ENCODE peak calls at places on chromosomes 2 and 18, in seven cellular contexts. A, R, U, N, S, L and C are unnamed samples.

GRCh38 chr2:122741403-122741802 is 986.0 kb downstream of the TSN start:
- DNase-seq in S (no peak), L (no peak), R (no peak), N (no peak), A (no peak), U (no peak), C (no peak)

GRCh38 chr2:213545964-213546363 is 261.7 kb downstream of the SPAG16 start:
- DNase-seq in L (no peak), S (no peak), N (no peak), R (no peak), U (no peak), A (no peak), C (no peak)

GRCh38 chr18:77400561-77400960 is 150.9 kb downstream of the GALR1 start:
- DNase-seq in L (no peak), A (no peak), S (no peak), N (no peak), R (no peak), U (no peak), C (no peak)

GRCh38 chr2:85862426-85862825 is 26.4 kb downstream of the ST3GAL5 start:
- DNase-seq in N (no peak), S (no peak), L (no peak), R (peak), U (peak), A (no peak), C (no peak)

GRCh38 chr18:34002130-34002529 is 222.6 kb downstream of the NOL4 start:
- DNase-seq in R (no peak), N (no peak), S (no peak), U (no peak), L (no peak), A (no peak), C (no peak)

GRCh38 chr2:19659375-19659774 is 242.4 kb downstream of the TTC32 start:
- DNase-seq in S (no peak), U (no peak), A (no peak), L (no peak), R (no peak), N (no peak), C (no peak)

GRCh38 chr2:160493227-160494028 is at the start of gene RBMS1:
- DNase-seq in L (peak), A (peak), N (peak), U (peak), R (peak), S (peak), C (no peak)

GRCh38 chr2:49677227-49677626 is 522.9 kb upstream of the FSHR start:
- DNase-seq in R (no peak), U (no peak), N (no peak), A (no peak), S (no peak), L (no peak), C (no peak)

GRCh38 chr2:174901075-174901474 is 104.1 kb downstream of the CHN1 start:
- DNase-seq in S (no peak), L (no peak), U (peak), R (no peak), A (no peak), N (peak), C (no peak)

GRCh38 chr2:220396287-220396686 is 768.9 kb downstream of the SLC4A3 start:
- DNase-seq in U (peak), R (no peak), A (peak), L (no peak), N (peak), S (no peak), C (peak)

GRCh38 chr2:203327918-203328734 is at the start of gene ABI2:
- DNase-seq in A (peak), S (peak), N (peak), L (peak), R (peak), U (peak), C (no peak)

GRCh38 chr2:158034198-158034831 is 67.4 kb upstream of the UPP2 start:
- DNase-seq in R (no peak), L (no peak), A (peak), S (peak), U (peak), N (peak), C (peak)

GRCh38 chr18:28594034-28594433 is 417.1 kb upstream of the CDH2 start:
- DNase-seq in L (no peak), S (no peak), R (no peak), U (peak), A (peak), N (peak), C (no peak)

GRCh38 chr2:233112261-233113113 is 52.3 kb downstream of the INPP5D start:
- DNase-seq in S (no peak), L (no peak), R (no peak), N (no peak), U (no peak), A (no peak), C (no peak)

GRCh38 chr2:97743913-97744312 is 30.5 kb downstream of the ZAP70 start:
- DNase-seq in S (no peak), U (no peak), A (no peak), N (peak), R (no peak), L (no peak), C (no peak)

GRCh38 chr18:25456284-25456683 is 104.3 kb upstream of the ZNF521 start:
- DNase-seq in S (no peak), R (no peak), A (no peak), L (no peak), U (no peak), N (no peak), C (no peak)

GRCh38 chr2:215979615-215980014 is 33.7 kb downstream of the MREG start:
- DNase-seq in N (no peak), U (peak), S (no peak), R (no peak), L (no peak), A (no peak), C (no peak)

GRCh38 chr2:219506802-219507554 is 7.3 kb upstream of the ASIC4 start:
- DNase-seq in R (no peak), N (no peak), L (no peak), S (no peak), U (no peak), A (no peak), C (no peak)

GRCh38 chr2:111667542-111668273 is 216.3 kb downstream of the ANAPC1 start:
- DNase-seq in L (no peak), U (peak), S (peak), R (no peak), A (peak), N (peak), C (peak)

GRCh38 chr2:226579519-226579918 is 220.1 kb downstream of the IRS1 start:
- DNase-seq in U (peak), L (no peak), S (no peak), R (no peak), A (peak), N (peak), C (no peak)

GRCh38 chr2:240435955-240436625 is 627 bp downstream of the GPC1 start:
- DNase-seq in N (no peak), R (no peak), U (peak), L (no peak), A (peak), S (no peak), C (no peak)

GRCh38 chr18:48541026-48541746 is 2.4 kb downstream of the CTIF start:
- DNase-seq in A (peak), L (no peak), R (no peak), U (peak), N (peak), S (no peak), C (peak)

GRCh38 chr18:34493566-34494358 is 216.3 kb upstream of the DTNA start:
- DNase-seq in A (peak), N (peak), R (no peak), L (no peak), S (no peak), U (no peak), C (no peak)

GRCh38 chr18:78376036-78376435 is 603.6 kb upstream of the SALL3 start:
- DNase-seq in S (no peak), L (no peak), A (no peak), N (no peak), U (no peak), R (no peak), C (no peak)

GRCh38 chr2:65554765-65555561 is 122.6 kb upstream of the SPRED2 start:
- DNase-seq in S (no peak), N (peak), U (peak), A (no peak), L (no peak), R (no peak), C (no peak)

GRCh38 chr18:46711444-46711863 is 45.4 kb downstream of the ST8SIA5 start:
- DNase-seq in R (no peak), A (no peak), S (no peak), U (no peak), L (no peak), N (peak), C (no peak)

GRCh38 chr2:210577263-210578071 is 21.1 kb downstream of the CPS1 start:
- DNase-seq in A (peak), U (peak), L (no peak), N (peak), R (no peak), S (peak), C (peak)

GRCh38 chr2:105738658-105739051 is 6.1 kb upstream of the NCK2 start:
- DNase-seq in R (no peak), S (no peak), A (no peak), L (no peak), U (no peak), N (no peak), C (no peak)

GRCh38 chr2:141331127-141331526 is 799.7 kb downstream of the LRP1B start:
- DNase-seq in A (peak), S (peak), L (no peak), R (no peak), U (peak), N (peak), C (peak)

GRCh38 chr2:230924470-230925341 is at the start of gene GPR55:
- DNase-seq in N (no peak), A (no peak), R (peak), L (peak), U (peak), S (no peak), C (no peak)

GRCh38 chr2:239550336-239550735 is 149.5 kb upstream of the HDAC4 start:
- DNase-seq in R (no peak), A (no peak), L (no peak), N (peak), U (no peak), S (no peak), C (no peak)

GRCh38 chr18:3248670-3249359 is 1.2 kb downstream of the MYL12A start:
- DNase-seq in L (no peak), U (peak), R (no peak), A (peak), N (peak), S (no peak), C (no peak)

GRCh38 chr2:49175831-49176230 is 21.5 kb upstream of the FSHR start:
- DNase-seq in R (no peak), U (no peak), N (no peak), A (no peak), S (no peak), L (no peak), C (no peak)

GRCh38 chr2:231017250-231017636 is 20.1 kb upstream of the C2orf72 start:
- DNase-seq in U (no peak), S (no peak), A (no peak), N (peak), L (no peak), R (no peak), C (no peak)

GRCh38 chr2:239725551-239725890 is 299.6 kb downstream of the NDUFA10 start:
- DNase-seq in A (no peak), R (no peak), S (no peak), L (no peak), U (no peak), N (no peak), C (no peak)

GRCh38 chr2:177353084-177353483 is 39.5 kb upstream of the AGPS start:
- DNase-seq in U (no peak), N (no peak), L (no peak), A (peak), R (no peak), S (peak), C (peak)